ENCODE peak calls at places on chromosomes 12 and 14, in seven cellular contexts. V is upper lobe of left lung, Z is brain microvascular endothelial cell, C is tibial artery, P is transverse colon, U is AG10803, M is NB4. G is an unnamed sample.

GRCh38 chr12:42166501-42166900 is 21.8 kb upstream of the GXYLT1 start:
- DNase-seq in V (no peak), Z (no peak), C (no peak), P (no peak), U (peak), M (no peak), G (no peak)

GRCh38 chr12:15268927-15269552 is 47.8 kb upstream of the RERG start:
- DNase-seq in V (peak), Z (peak), C (no peak), P (peak), U (peak), M (peak), G (peak)

GRCh38 chr14:91321131-91321530 is 76.6 kb upstream of the GPR68 start:
- DNase-seq in V (no peak), Z (no peak), C (no peak), P (no peak), U (no peak), M (no peak), G (no peak)

GRCh38 chr12:64883264-64884163 is 59.1 kb downstream of the TBC1D30 start:
- DNase-seq in V (no peak), Z (no peak), C (no peak), P (no peak), U (no peak), M (no peak), G (no peak)

GRCh38 chr12:117518594-117519270 is 157.3 kb upstream of the NOS1 start:
- DNase-seq in V (peak), Z (no peak), C (no peak), P (peak), U (peak), M (no peak), G (peak)

GRCh38 chr12:25806271-25806670 is 152.2 kb upstream of the RASSF8 start:
- DNase-seq in V (no peak), Z (no peak), C (no peak), P (no peak), U (no peak), M (peak), G (peak)

GRCh38 chr12:20588057-20588456 is 107.1 kb upstream of the SLCO1C1 start:
- DNase-seq in V (no peak), Z (no peak), C (no peak), P (no peak), U (no peak), M (no peak), G (no peak)

GRCh38 chr12:127273621-127274020 is 993.3 kb upstream of the TMEM132C start:
- DNase-seq in V (no peak), Z (peak), C (no peak), P (no peak), U (peak), M (no peak), G (peak)

GRCh38 chr12:88471641-88472040 is 108.6 kb downstream of the KITLG start:
- DNase-seq in V (no peak), Z (peak), C (no peak), P (no peak), U (peak), M (no peak), G (peak)

GRCh38 chr12:2944401-2945047 is 14.7 kb upstream of the TEAD4 start:
- DNase-seq in V (peak), Z (no peak), C (no peak), P (peak), U (no peak), M (peak), G (peak)

GRCh38 chr12:13164859-13165577 is 31.5 kb upstream of the EMP1 start:
- DNase-seq in V (no peak), Z (no peak), C (no peak), P (no peak), U (no peak), M (no peak), G (no peak)

GRCh38 chr14:51846631-51847488 is 13.6 kb upstream of the GNG2 start:
- DNase-seq in V (peak), Z (peak), C (peak), P (peak), U (peak), M (peak), G (peak)

GRCh38 chr14:66395300-66395699 is 90.9 kb upstream of the CCDC196 start:
- DNase-seq in V (no peak), Z (no peak), C (no peak), P (no peak), U (no peak), M (peak), G (no peak)

GRCh38 chr14:89973234-89973823 is 17.6 kb downstream of the TDP1 start:
- DNase-seq in V (peak), Z (peak), C (peak), P (peak), U (peak), M (peak), G (peak)

GRCh38 chr14:96634896-96635295 is 132.7 kb downstream of the PAPOLA start:
- DNase-seq in V (no peak), Z (no peak), C (no peak), P (no peak), U (no peak), M (no peak), G (no peak)

GRCh38 chr14:103128631-103129300 is 5.5 kb downstream of the TNFAIP2 start:
- DNase-seq in V (no peak), Z (no peak), C (no peak), P (no peak), U (no peak), M (no peak), G (no peak)

GRCh38 chr12:64616221-64616620 is 5.9 kb downstream of the RASSF3 start:
- DNase-seq in V (no peak), Z (no peak), C (no peak), P (no peak), U (peak), M (no peak), G (no peak)

GRCh38 chr12:47558625-47559345 is 147.0 kb downstream of the RPAP3 start:
- DNase-seq in V (no peak), Z (no peak), C (no peak), P (no peak), U (no peak), M (no peak), G (no peak)

GRCh38 chr12:2057041-2057792 is 4.4 kb downstream of the CACNA1C start:
- DNase-seq in V (peak), Z (peak), C (peak), P (peak), U (peak), M (peak), G (peak)

GRCh38 chr14:21543426-21544350 is 17.5 kb upstream of the SALL2 start:
- DNase-seq in V (peak), Z (no peak), C (no peak), P (no peak), U (no peak), M (no peak), G (no peak)

GRCh38 chr12:47881826-47882427 is 22.9 kb downstream of the VDR start:
- DNase-seq in V (peak), Z (peak), C (peak), P (no peak), U (peak), M (peak), G (peak)

GRCh38 chr14:43172899-43173548 is 1334.1 kb downstream of the FSCB start:
- DNase-seq in V (no peak), Z (no peak), C (no peak), P (no peak), U (no peak), M (no peak), G (no peak)

GRCh38 chr12:132194556-132194955 is 50.3 kb downstream of the NOC4L start:
- DNase-seq in V (no peak), Z (no peak), C (no peak), P (no peak), U (no peak), M (no peak), G (no peak)

GRCh38 chr12:100187857-100188519 is 12.6 kb upstream of the ACTR6 start:
- DNase-seq in V (no peak), Z (no peak), C (no peak), P (no peak), U (no peak), M (no peak), G (no peak)

GRCh38 chr14:98146416-98146815 is 1125.6 kb downstream of the BCL11B start:
- DNase-seq in V (no peak), Z (no peak), C (no peak), P (no peak), U (no peak), M (no peak), G (no peak)

GRCh38 chr14:69037790-69038448 is 58.8 kb upstream of the ACTN1 start:
- DNase-seq in V (no peak), Z (no peak), C (no peak), P (no peak), U (peak), M (no peak), G (no peak)

GRCh38 chr14:34050606-34051005 is 99.7 kb upstream of the EGLN3 start:
- DNase-seq in V (no peak), Z (no peak), C (no peak), P (no peak), U (no peak), M (no peak), G (no peak)

GRCh38 chr14:98582276-98582675 is 689.7 kb downstream of the BCL11B start:
- DNase-seq in V (no peak), Z (no peak), C (no peak), P (no peak), U (no peak), M (no peak), G (no peak)

GRCh38 chr14:86787782-86788181 is 1205.2 kb downstream of the GALC start:
- DNase-seq in V (no peak), Z (no peak), C (no peak), P (no peak), U (peak), M (peak), G (peak)

GRCh38 chr12:52055781-52056711 is 4.8 kb downstream of the NR4A1 start:
- DNase-seq in V (no peak), Z (no peak), C (no peak), P (peak), U (no peak), M (no peak), G (no peak)

GRCh38 chr12:124869011-124869665 is 5.5 kb upstream of the SCARB1 start:
- DNase-seq in V (peak), Z (no peak), C (peak), P (no peak), U (no peak), M (peak), G (no peak)

GRCh38 chr12:108643941-108644742 is 10.4 kb upstream of the SELPLG start:
- DNase-seq in V (peak), Z (no peak), C (peak), P (no peak), U (peak), M (no peak), G (peak)

GRCh38 chr14:104357689-104358527 is 219.5 kb downstream of the KIF26A start:
- DNase-seq in V (peak), Z (no peak), C (peak), P (no peak), U (no peak), M (no peak), G (no peak)

GRCh38 chr12:130499474-130499873 is 161.8 kb downstream of the PIWIL1 start:
- DNase-seq in V (no peak), Z (no peak), C (no peak), P (no peak), U (no peak), M (no peak), G (no peak)

GRCh38 chr12:130497991-130498390 is 160.3 kb downstream of the PIWIL1 start:
- DNase-seq in V (no peak), Z (no peak), C (no peak), P (no peak), U (no peak), M (no peak), G (no peak)

GRCh38 chr12:130498589-130499385 is 161.1 kb downstream of the PIWIL1 start:
- DNase-seq in V (no peak), Z (no peak), C (no peak), P (no peak), U (no peak), M (no peak), G (no peak)

GRCh38 chr12:130501821-130502220 is 164.1 kb downstream of the PIWIL1 start:
- DNase-seq in V (no peak), Z (no peak), C (no peak), P (no peak), U (no peak), M (no peak), G (no peak)

DNA sequence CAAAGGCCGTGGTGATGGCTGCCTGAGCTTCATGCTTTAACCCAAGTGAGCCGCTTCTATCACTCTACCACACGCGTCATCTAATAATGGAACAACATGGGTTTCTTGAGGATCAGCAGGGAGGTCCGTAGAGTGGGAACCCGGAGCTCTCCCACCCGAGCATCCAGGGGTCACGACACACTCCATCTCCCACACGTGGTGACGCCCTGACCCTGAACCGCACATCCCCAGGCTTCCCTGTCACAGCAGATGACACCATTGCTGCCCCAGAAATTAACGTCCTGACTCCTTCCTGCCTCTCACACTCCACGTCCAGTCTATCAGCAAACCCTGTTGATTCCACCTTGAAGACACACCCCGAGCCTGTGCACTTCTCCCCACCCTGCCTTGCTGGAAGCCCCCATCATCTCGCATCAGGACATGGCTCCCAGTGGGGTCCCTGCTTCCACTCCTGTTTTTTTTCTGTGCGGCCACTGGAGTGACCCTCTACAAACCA is 163.2 kb downstream of the PIWIL1 start:
- DNase-seq in V (no peak), Z (no peak), C (no peak), P (no peak), U (no peak), M (no peak), G (no peak)
- H3K4me3 ChIP-seq in V (no peak), Z (no peak), C (no peak), P (no peak), U (no peak), M (no peak), G (no peak)

GRCh38 chr14:78933948-78934524 is 763.9 kb downstream of the NRXN3 start:
- DNase-seq in V (no peak), Z (no peak), C (no peak), P (no peak), U (peak), M (peak), G (peak)
- TF ChIP-seq CTCF in V (no peak), Z (peak), C (peak), P (peak), U (peak), M (peak), G (peak)

DNA sequence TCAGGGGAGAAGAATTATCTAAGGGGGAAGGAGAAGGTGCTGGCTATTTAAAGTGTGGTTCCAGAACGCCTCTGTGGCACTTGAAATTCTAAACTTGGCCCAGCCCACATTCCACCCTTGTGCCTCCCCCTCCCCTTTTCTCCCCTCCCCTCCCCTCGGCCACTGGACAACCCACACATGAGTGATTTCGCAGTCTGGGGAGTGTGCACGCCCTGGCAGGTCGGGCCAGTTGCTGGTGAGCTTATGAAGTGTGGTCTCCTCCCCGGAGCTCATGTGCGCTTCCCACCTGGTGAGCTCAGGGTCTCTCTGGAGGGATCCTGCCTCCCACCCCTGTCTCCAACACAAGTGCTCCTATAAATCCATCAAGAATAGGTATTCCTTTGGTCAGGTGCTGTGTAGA is at the start of gene SLC6A13:
- DNase-seq in V (peak), Z (no peak), C (no peak), P (no peak), U (peak), M (no peak), G (no peak)
- H3K4me3 ChIP-seq in V (no peak), Z (no peak), C (no peak), P (no peak), U (no peak), M (no peak), G (no peak)

GRCh38 chr12:24255920-24256635 is 306.6 kb upstream of the SOX5 start:
- DNase-seq in V (no peak), Z (no peak), C (no peak), P (no peak), U (no peak), M (no peak), G (no peak)
- TF ChIP-seq CTCF in V (no peak), Z (no peak), C (no peak), P (no peak), U (no peak), M (no peak), G (no peak)

GRCh38 chr12:49335955-49336644 is 888 bp downstream of the C1QL4 start:
- DNase-seq in V (no peak), Z (no peak), C (no peak), P (no peak), U (no peak), M (no peak), G (no peak)
- H3K4me3 ChIP-seq in V (no peak), Z (no peak), C (no peak), P (no peak), U (no peak), M (no peak), G (no peak)

DNA sequence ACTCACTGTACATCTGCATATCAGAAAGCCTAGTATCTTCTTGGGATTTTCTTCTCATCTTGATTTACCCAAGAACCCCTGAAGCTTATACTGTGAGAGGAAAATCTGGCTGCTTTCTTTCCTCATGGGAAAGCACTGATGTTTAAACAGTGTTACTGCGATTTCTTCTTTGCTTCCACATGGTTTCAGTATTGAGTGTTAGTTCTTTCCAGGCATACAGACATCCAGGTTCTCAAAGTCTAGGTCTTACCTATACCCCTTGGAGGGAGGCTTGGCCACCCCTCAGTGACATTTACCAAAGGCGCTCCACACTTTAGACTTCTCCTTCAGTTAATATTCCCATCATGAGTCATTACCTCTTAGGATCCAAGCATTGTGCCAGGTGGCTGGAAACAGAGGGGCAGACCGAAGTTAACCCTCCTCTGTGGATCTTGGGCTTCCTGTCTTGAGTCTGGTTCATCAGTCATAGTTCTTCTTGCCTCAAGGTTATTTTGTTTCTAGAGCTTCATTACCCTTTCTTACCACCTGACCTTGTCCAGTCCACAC is 79.1 kb downstream of the TMEM117 start:
- DNase-seq in V (no peak), Z (no peak), C (no peak), P (no peak), U (no peak), M (peak), G (no peak)
- TF ChIP-seq CTCF in V (no peak), Z (peak), C (no peak), P (no peak), U (peak), M (peak), G (peak)

GRCh38 chr12:96196781-96197180 is 2.6 kb downstream of the ELK3 start:
- DNase-seq in V (no peak), Z (no peak), C (no peak), P (no peak), U (peak), M (no peak), G (peak)
- H3K4me3 ChIP-seq in V (no peak), Z (peak), C (no peak), P (no peak), U (peak), M (no peak), G (peak)

DNA sequence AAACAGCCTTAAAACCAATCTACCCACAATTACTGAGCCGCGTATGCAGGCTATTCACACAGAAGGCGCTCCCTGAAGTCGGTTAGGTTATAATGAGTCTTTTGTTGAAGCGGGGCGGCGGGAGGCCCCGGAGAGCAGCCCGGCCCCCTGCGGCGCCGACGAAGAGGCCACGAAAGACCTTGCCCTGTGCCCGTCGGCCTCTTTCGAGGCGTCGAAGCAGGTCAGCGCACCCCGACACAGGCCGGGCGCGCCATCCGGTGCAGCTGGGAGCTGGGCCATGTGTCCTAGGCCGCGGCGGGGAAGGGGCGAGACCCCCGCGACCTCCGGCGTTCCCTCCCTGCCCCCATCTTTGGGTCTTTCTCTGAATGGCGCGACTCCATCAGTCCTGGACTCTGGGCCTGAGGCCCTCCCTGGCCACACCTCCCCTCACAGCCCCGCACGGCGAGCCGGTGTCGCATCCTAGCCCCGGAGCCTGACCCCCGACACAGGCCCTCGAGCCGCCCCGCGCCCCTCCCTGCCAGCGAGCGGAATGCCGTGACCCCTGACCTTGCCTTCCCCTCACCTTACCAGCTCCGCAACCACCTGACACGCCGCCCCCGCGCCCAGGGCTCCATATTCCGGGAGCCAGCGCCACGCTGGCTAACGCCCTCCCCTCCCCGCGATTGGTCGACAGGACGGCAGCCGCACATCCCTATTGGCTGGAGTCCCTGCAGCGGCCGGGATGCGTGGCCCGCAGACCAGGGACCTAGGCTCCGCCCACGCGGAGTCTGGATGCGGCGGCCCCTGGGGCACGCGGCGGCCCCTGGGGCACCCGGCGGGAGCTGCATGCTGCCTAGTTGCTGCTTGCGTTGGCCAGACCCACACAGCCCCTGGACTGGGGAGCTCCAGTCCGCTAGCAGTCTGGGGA is at the start of gene SLC11A2:
- DNase-seq in V (peak), Z (peak), C (peak), P (peak), U (peak), M (peak), G (peak)
- TF ChIP-seq CTCF in V (no peak), Z (no peak), C (peak), P (no peak), U (no peak), M (no peak), G (peak)

GRCh38 chr14:58965601-58966000 is 222.9 kb upstream of the DAAM1 start:
- DNase-seq in V (no peak), Z (no peak), C (no peak), P (no peak), U (no peak), M (no peak), G (no peak)
- H3K4me3 ChIP-seq in V (no peak), Z (no peak), C (no peak), P (no peak), U (no peak), M (no peak), G (no peak)

G was measured in astrocyte of the spinal cord.